ENCODE peak calls at places on chromosome 6, in seven cellular contexts. One of them, this sample, is unnamed.

GRCh38 chr6:149166324-149166723 is 151.2 kb upstream of the TAB2 start:
- DNase-seq in lung microvascular endothelial cell: no peak
- DNase-seq in NCI-H774: no peak
- DNase-seq in GM03348: no peak
- DNase-seq in skeletal muscle cell: no peak
- DNase-seq in stimulated activated CD8-positive, alpha-beta memory T cell treated with anti-CD3 and anti-CD28 coated beads, Interleukin-12 subunit alpha, Interleukin-12 subunit beta, amount 100 ng/mL, for 1 hour: no peak
- DNase-seq in CD8-positive, alpha-beta memory T cell: no peak
- DNase-seq in this sample: no peak

GRCh38 chr6:50849781-50850180 is 31.1 kb downstream of the TFAP2B start:
- DNase-seq in lung microvascular endothelial cell: no peak
- DNase-seq in NCI-H774: no peak
- DNase-seq in GM03348: no peak
- DNase-seq in skeletal muscle cell: no peak
- DNase-seq in stimulated activated CD8-positive, alpha-beta memory T cell treated with anti-CD3 and anti-CD28 coated beads, Interleukin-12 subunit alpha, Interleukin-12 subunit beta, amount 100 ng/mL, for 1 hour: no peak
- DNase-seq in CD8-positive, alpha-beta memory T cell: no peak
- DNase-seq in this sample: no peak

GRCh38 chr6:149190228-149190831 is 127.2 kb upstream of the TAB2 start:
- DNase-seq in lung microvascular endothelial cell: peak
- DNase-seq in NCI-H774: no peak
- DNase-seq in GM03348: no peak
- DNase-seq in skeletal muscle cell: no peak
- DNase-seq in stimulated activated CD8-positive, alpha-beta memory T cell treated with anti-CD3 and anti-CD28 coated beads, Interleukin-12 subunit alpha, Interleukin-12 subunit beta, amount 100 ng/mL, for 1 hour: no peak
- DNase-seq in CD8-positive, alpha-beta memory T cell: no peak
- DNase-seq in this sample: no peak

GRCh38 chr6:23754197-23754596 is 371.8 kb upstream of the NRSN1 start:
- DNase-seq in lung microvascular endothelial cell: no peak
- DNase-seq in NCI-H774: no peak
- DNase-seq in GM03348: no peak
- DNase-seq in skeletal muscle cell: no peak
- DNase-seq in stimulated activated CD8-positive, alpha-beta memory T cell treated with anti-CD3 and anti-CD28 coated beads, Interleukin-12 subunit alpha, Interleukin-12 subunit beta, amount 100 ng/mL, for 1 hour: no peak
- DNase-seq in CD8-positive, alpha-beta memory T cell: no peak
- DNase-seq in this sample: no peak

GRCh38 chr6:44166591-44167184 is 8.1 kb downstream of the CAPN11 start:
- DNase-seq in lung microvascular endothelial cell: no peak
- DNase-seq in NCI-H774: no peak
- DNase-seq in GM03348: no peak
- DNase-seq in skeletal muscle cell: no peak
- DNase-seq in stimulated activated CD8-positive, alpha-beta memory T cell treated with anti-CD3 and anti-CD28 coated beads, Interleukin-12 subunit alpha, Interleukin-12 subunit beta, amount 100 ng/mL, for 1 hour: no peak
- DNase-seq in CD8-positive, alpha-beta memory T cell: no peak
- DNase-seq in this sample: no peak

GRCh38 chr6:132020138-132020551 is 69.0 kb upstream of the CCN2 start:
- DNase-seq in lung microvascular endothelial cell: no peak
- DNase-seq in NCI-H774: peak
- DNase-seq in GM03348: peak
- DNase-seq in skeletal muscle cell: no peak
- DNase-seq in stimulated activated CD8-positive, alpha-beta memory T cell treated with anti-CD3 and anti-CD28 coated beads, Interleukin-12 subunit alpha, Interleukin-12 subunit beta, amount 100 ng/mL, for 1 hour: no peak
- DNase-seq in CD8-positive, alpha-beta memory T cell: no peak
- DNase-seq in this sample: peak

GRCh38 chr6:123575218-123575617 is 61.5 kb downstream of the TRDN start:
- DNase-seq in lung microvascular endothelial cell: no peak
- DNase-seq in NCI-H774: no peak
- DNase-seq in GM03348: no peak
- DNase-seq in skeletal muscle cell: no peak
- DNase-seq in stimulated activated CD8-positive, alpha-beta memory T cell treated with anti-CD3 and anti-CD28 coated beads, Interleukin-12 subunit alpha, Interleukin-12 subunit beta, amount 100 ng/mL, for 1 hour: no peak
- DNase-seq in CD8-positive, alpha-beta memory T cell: no peak
- DNase-seq in this sample: no peak

GRCh38 chr6:3226422-3227362 is 761 bp downstream of the TUBB2B start:
- DNase-seq in lung microvascular endothelial cell: no peak
- DNase-seq in NCI-H774: peak
- DNase-seq in GM03348: no peak
- DNase-seq in skeletal muscle cell: no peak
- DNase-seq in stimulated activated CD8-positive, alpha-beta memory T cell treated with anti-CD3 and anti-CD28 coated beads, Interleukin-12 subunit alpha, Interleukin-12 subunit beta, amount 100 ng/mL, for 1 hour: no peak
- DNase-seq in CD8-positive, alpha-beta memory T cell: no peak
- DNase-seq in this sample: no peak

GRCh38 chr6:70281923-70282902 is 20.7 kb downstream of the COL9A1 start:
- DNase-seq in lung microvascular endothelial cell: no peak
- DNase-seq in NCI-H774: no peak
- DNase-seq in GM03348: peak
- DNase-seq in skeletal muscle cell: no peak
- DNase-seq in stimulated activated CD8-positive, alpha-beta memory T cell treated with anti-CD3 and anti-CD28 coated beads, Interleukin-12 subunit alpha, Interleukin-12 subunit beta, amount 100 ng/mL, for 1 hour: no peak
- DNase-seq in CD8-positive, alpha-beta memory T cell: no peak
- DNase-seq in this sample: no peak

GRCh38 chr6:26575494-26575939 is 21.2 kb upstream of the ABT1 start:
- DNase-seq in lung microvascular endothelial cell: no peak
- DNase-seq in NCI-H774: no peak
- DNase-seq in GM03348: no peak
- DNase-seq in skeletal muscle cell: no peak
- DNase-seq in stimulated activated CD8-positive, alpha-beta memory T cell treated with anti-CD3 and anti-CD28 coated beads, Interleukin-12 subunit alpha, Interleukin-12 subunit beta, amount 100 ng/mL, for 1 hour: no peak
- DNase-seq in CD8-positive, alpha-beta memory T cell: no peak
- DNase-seq in this sample: no peak

This sample was measured in AG20443.